ENCODE peak calls at places on chromosome 7, in ten cellular contexts. One of them, this sample, is unnamed.

GRCh38 chr7:113710310-113711106 is 208.3 kb downstream of the PPP1R3A start:
- DNase-seq in ovary: no peak
- DNase-seq in tibial artery: no peak
- DNase-seq in GM23338: peak
- DNase-seq in transverse colon: peak
- DNase-seq in IMR-90: peak
- DNase-seq in cardiac muscle cell: peak
- DNase-seq in CD8-positive, alpha-beta T cell: no peak
- DNase-seq in uterus: peak
- DNase-seq in PC-9: peak
- DNase-seq in this sample: no peak

GRCh38 chr7:40948239-40948638 is 754.7 kb downstream of the INHBA start:
- DNase-seq in CD8-positive, alpha-beta T cell: no peak
- DNase-seq in tibial artery: no peak
- DNase-seq in IMR-90: peak
- DNase-seq in transverse colon: no peak
- DNase-seq in uterus: no peak
- DNase-seq in ovary: no peak
- DNase-seq in GM23338: no peak
- DNase-seq in cardiac muscle cell: no peak
- DNase-seq in PC-9: no peak
- DNase-seq in this sample: no peak

GRCh38 chr7:28358423-28358868 is 53.9 kb upstream of the CREB5 start:
- DNase-seq in GM23338: peak
- DNase-seq in cardiac muscle cell: no peak
- DNase-seq in CD8-positive, alpha-beta T cell: no peak
- DNase-seq in PC-9: peak
- DNase-seq in uterus: no peak
- DNase-seq in transverse colon: no peak
- DNase-seq in IMR-90: peak
- DNase-seq in tibial artery: no peak
- DNase-seq in ovary: peak
- DNase-seq in this sample: no peak

GRCh38 chr7:30750574-30751256 is 1.2 kb upstream of the INMT start:
- DNase-seq in cardiac muscle cell: no peak
- DNase-seq in tibial artery: peak
- DNase-seq in ovary: peak
- DNase-seq in transverse colon: peak
- DNase-seq in IMR-90: peak
- DNase-seq in PC-9: no peak
- DNase-seq in CD8-positive, alpha-beta T cell: no peak
- DNase-seq in GM23338: no peak
- DNase-seq in uterus: peak
- DNase-seq in this sample: peak

GRCh38 chr7:67786021-67786420 is 789.4 kb downstream of the TYW1 start:
- DNase-seq in PC-9: no peak
- DNase-seq in uterus: no peak
- DNase-seq in tibial artery: no peak
- DNase-seq in IMR-90: no peak
- DNase-seq in GM23338: no peak
- DNase-seq in cardiac muscle cell: no peak
- DNase-seq in CD8-positive, alpha-beta T cell: no peak
- DNase-seq in ovary: no peak
- DNase-seq in transverse colon: no peak
- DNase-seq in this sample: no peak

GRCh38 chr7:49791089-49791741 is 17.8 kb downstream of the VWC2 start:
- DNase-seq in tibial artery: no peak
- DNase-seq in cardiac muscle cell: peak
- DNase-seq in uterus: no peak
- DNase-seq in GM23338: peak
- DNase-seq in CD8-positive, alpha-beta T cell: no peak
- DNase-seq in transverse colon: peak
- DNase-seq in PC-9: no peak
- DNase-seq in ovary: no peak
- DNase-seq in IMR-90: no peak
- DNase-seq in this sample: no peak

GRCh38 chr7:30726296-30727006 is 25.5 kb upstream of the INMT start:
- DNase-seq in tibial artery: no peak
- DNase-seq in IMR-90: no peak
- DNase-seq in ovary: no peak
- DNase-seq in uterus: no peak
- DNase-seq in transverse colon: no peak
- DNase-seq in GM23338: no peak
- DNase-seq in PC-9: no peak
- DNase-seq in CD8-positive, alpha-beta T cell: peak
- DNase-seq in cardiac muscle cell: no peak
- DNase-seq in this sample: no peak

GRCh38 chr7:135334830-135335543 is 101.3 kb downstream of the STRA8 start:
- DNase-seq in ovary: no peak
- DNase-seq in GM23338: no peak
- DNase-seq in IMR-90: no peak
- DNase-seq in cardiac muscle cell: no peak
- DNase-seq in PC-9: no peak
- DNase-seq in uterus: no peak
- DNase-seq in transverse colon: no peak
- DNase-seq in tibial artery: no peak
- DNase-seq in CD8-positive, alpha-beta T cell: no peak
- DNase-seq in this sample: no peak

GRCh38 chr7:27944626-27945025 is 204.7 kb downstream of the TAX1BP1 start:
- DNase-seq in IMR-90: no peak
- DNase-seq in CD8-positive, alpha-beta T cell: no peak
- DNase-seq in PC-9: no peak
- DNase-seq in transverse colon: no peak
- DNase-seq in GM23338: no peak
- DNase-seq in uterus: no peak
- DNase-seq in ovary: no peak
- DNase-seq in tibial artery: peak
- DNase-seq in cardiac muscle cell: no peak
- DNase-seq in this sample: peak

GRCh38 chr7:94883676-94884075 is 23.7 kb upstream of the PPP1R9A start:
- DNase-seq in GM23338: no peak
- DNase-seq in cardiac muscle cell: no peak
- DNase-seq in transverse colon: no peak
- DNase-seq in tibial artery: no peak
- DNase-seq in uterus: no peak
- DNase-seq in IMR-90: no peak
- DNase-seq in ovary: no peak
- DNase-seq in CD8-positive, alpha-beta T cell: no peak
- DNase-seq in PC-9: no peak
- DNase-seq in this sample: no peak

GRCh38 chr7:135966341-135967043 is 10.7 kb downstream of the MTPN start:
- DNase-seq in transverse colon: no peak
- DNase-seq in cardiac muscle cell: no peak
- DNase-seq in ovary: no peak
- DNase-seq in tibial artery: no peak
- DNase-seq in PC-9: no peak
- DNase-seq in CD8-positive, alpha-beta T cell: no peak
- DNase-seq in GM23338: no peak
- DNase-seq in uterus: no peak
- DNase-seq in IMR-90: no peak
- DNase-seq in this sample: no peak

GRCh38 chr7:137961200-137962177 is 40.4 kb downstream of the CREB3L2 start:
- DNase-seq in CD8-positive, alpha-beta T cell: no peak
- DNase-seq in GM23338: no peak
- DNase-seq in PC-9: no peak
- DNase-seq in tibial artery: peak
- DNase-seq in IMR-90: peak
- DNase-seq in transverse colon: no peak
- DNase-seq in uterus: no peak
- DNase-seq in cardiac muscle cell: no peak
- DNase-seq in ovary: no peak
- DNase-seq in this sample: no peak

GRCh38 chr7:2886391-2886790 is 42.3 kb upstream of the GNA12 start:
- DNase-seq in tibial artery: no peak
- DNase-seq in ovary: no peak
- DNase-seq in transverse colon: no peak
- DNase-seq in IMR-90: no peak
- DNase-seq in uterus: no peak
- DNase-seq in PC-9: no peak
- DNase-seq in CD8-positive, alpha-beta T cell: no peak
- DNase-seq in cardiac muscle cell: no peak
- DNase-seq in GM23338: no peak
- DNase-seq in this sample: no peak

GRCh38 chr7:105707967-105708580 is 126.8 kb upstream of the EFCAB10 start:
- DNase-seq in transverse colon: no peak
- DNase-seq in cardiac muscle cell: no peak
- DNase-seq in ovary: no peak
- DNase-seq in uterus: peak
- DNase-seq in GM23338: no peak
- DNase-seq in tibial artery: no peak
- DNase-seq in PC-9: no peak
- DNase-seq in CD8-positive, alpha-beta T cell: no peak
- DNase-seq in IMR-90: no peak
- DNase-seq in this sample: no peak

DNA sequence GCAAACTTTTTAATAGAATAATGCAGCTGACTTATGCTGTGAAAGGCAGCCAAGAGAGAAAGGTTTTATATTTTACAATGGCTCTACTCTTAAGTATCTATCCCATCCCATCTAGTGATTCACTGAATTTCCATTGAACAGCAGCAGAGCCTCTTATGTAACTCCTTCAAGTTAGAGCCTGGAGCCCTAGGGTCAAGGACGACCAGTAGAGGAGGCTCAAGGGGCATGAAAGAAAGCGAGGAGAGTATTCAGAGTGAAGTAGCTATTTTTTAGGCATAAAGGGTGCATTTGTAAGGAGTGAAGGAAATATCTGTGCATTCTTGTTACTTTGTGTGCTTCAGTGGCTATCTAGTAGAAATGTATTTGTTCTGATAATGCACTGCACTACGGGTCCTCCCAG is 180.2 kb upstream of the TPK1 start:
- DNase-seq in IMR-90: no peak
- DNase-seq in transverse colon: no peak
- DNase-seq in CD8-positive, alpha-beta T cell: no peak
- DNase-seq in GM23338: peak
- DNase-seq in ovary: no peak
- DNase-seq in tibial artery: no peak
- DNase-seq in cardiac muscle cell: peak
- DNase-seq in uterus: no peak
- DNase-seq in PC-9: no peak
- DNase-seq in this sample: no peak
- TF ChIP-seq CTCF in IMR-90: no peak
- TF ChIP-seq CTCF in transverse colon: no peak
- TF ChIP-seq CTCF in CD8-positive, alpha-beta T cell: no peak
- TF ChIP-seq CTCF in GM23338: peak
- TF ChIP-seq CTCF in ovary: no peak
- TF ChIP-seq CTCF in tibial artery: no peak
- TF ChIP-seq CTCF in cardiac muscle cell: no peak
- TF ChIP-seq CTCF in uterus: no peak
- TF ChIP-seq CTCF in PC-9: no peak
- TF ChIP-seq CTCF in this sample: no peak

GRCh38 chr7:772392-772791 is 45.3 kb upstream of the PRKAR1B start:
- DNase-seq in uterus: no peak
- DNase-seq in ovary: no peak
- DNase-seq in tibial artery: no peak
- DNase-seq in transverse colon: no peak
- DNase-seq in GM23338: no peak
- DNase-seq in PC-9: no peak
- DNase-seq in CD8-positive, alpha-beta T cell: no peak
- DNase-seq in cardiac muscle cell: no peak
- DNase-seq in IMR-90: no peak
- DNase-seq in this sample: no peak
- H3K27ac ChIP-seq in uterus: peak
- H3K27ac ChIP-seq in ovary: no peak
- H3K27ac ChIP-seq in tibial artery: peak
- H3K27ac ChIP-seq in transverse colon: no peak
- H3K27ac ChIP-seq in GM23338: no peak
- H3K27ac ChIP-seq in PC-9: no peak
- H3K27ac ChIP-seq in CD8-positive, alpha-beta T cell: no peak
- H3K27ac ChIP-seq in cardiac muscle cell: no peak
- H3K27ac ChIP-seq in IMR-90: no peak
- H3K27ac ChIP-seq in this sample: no peak

DNA sequence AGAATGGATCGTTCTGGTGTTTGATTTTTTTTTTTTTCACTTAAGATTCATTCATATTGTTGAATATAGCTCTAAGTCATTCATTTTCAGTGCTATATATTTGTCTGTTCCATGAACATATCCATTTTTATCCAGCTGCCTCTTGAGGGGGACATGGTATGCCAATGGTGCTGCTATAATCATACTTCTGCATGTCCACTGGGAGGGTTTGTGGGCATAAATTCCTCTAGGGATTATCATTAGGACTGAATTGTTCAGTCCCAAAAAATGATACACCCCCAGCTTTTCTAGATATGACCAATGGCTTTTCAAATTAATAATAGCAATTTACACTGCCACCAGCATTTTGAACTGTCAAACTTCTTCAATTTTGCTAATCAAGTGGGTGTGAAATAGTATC is 41.1 kb downstream of the CAV1 start:
- DNase-seq in uterus: no peak
- DNase-seq in cardiac muscle cell: no peak
- DNase-seq in tibial artery: no peak
- DNase-seq in IMR-90: no peak
- DNase-seq in PC-9: no peak
- DNase-seq in GM23338: no peak
- DNase-seq in CD8-positive, alpha-beta T cell: no peak
- DNase-seq in ovary: no peak
- DNase-seq in transverse colon: no peak
- DNase-seq in this sample: no peak
- TF ChIP-seq CTCF in uterus: no peak
- TF ChIP-seq CTCF in cardiac muscle cell: no peak
- TF ChIP-seq CTCF in tibial artery: no peak
- TF ChIP-seq CTCF in IMR-90: no peak
- TF ChIP-seq CTCF in PC-9: no peak
- TF ChIP-seq CTCF in GM23338: no peak
- TF ChIP-seq CTCF in CD8-positive, alpha-beta T cell: no peak
- TF ChIP-seq CTCF in ovary: no peak
- TF ChIP-seq CTCF in transverse colon: no peak
- TF ChIP-seq CTCF in this sample: no peak

GRCh38 chr7:23970193-23970592 is 260.2 kb downstream of the STK31 start:
- DNase-seq in PC-9: no peak
- DNase-seq in uterus: no peak
- DNase-seq in GM23338: no peak
- DNase-seq in CD8-positive, alpha-beta T cell: no peak
- DNase-seq in transverse colon: no peak
- DNase-seq in IMR-90: no peak
- DNase-seq in cardiac muscle cell: no peak
- DNase-seq in tibial artery: no peak
- DNase-seq in ovary: no peak
- DNase-seq in this sample: no peak

GRCh38 chr7:23969443-23969842 is 259.4 kb downstream of the STK31 start:
- DNase-seq in ovary: no peak
- DNase-seq in PC-9: no peak
- DNase-seq in CD8-positive, alpha-beta T cell: no peak
- DNase-seq in IMR-90: no peak
- DNase-seq in GM23338: no peak
- DNase-seq in uterus: no peak
- DNase-seq in cardiac muscle cell: no peak
- DNase-seq in tibial artery: no peak
- DNase-seq in transverse colon: no peak
- DNase-seq in this sample: no peak

GRCh38 chr7:23971031-23971430 is 261.0 kb downstream of the STK31 start:
- DNase-seq in cardiac muscle cell: no peak
- DNase-seq in GM23338: no peak
- DNase-seq in PC-9: no peak
- DNase-seq in tibial artery: no peak
- DNase-seq in CD8-positive, alpha-beta T cell: no peak
- DNase-seq in uterus: no peak
- DNase-seq in IMR-90: no peak
- DNase-seq in transverse colon: no peak
- DNase-seq in ovary: no peak
- DNase-seq in this sample: no peak

GRCh38 chr7:23972057-23972456 is 262.0 kb downstream of the STK31 start:
- DNase-seq in GM23338: no peak
- DNase-seq in PC-9: no peak
- DNase-seq in cardiac muscle cell: no peak
- DNase-seq in CD8-positive, alpha-beta T cell: no peak
- DNase-seq in ovary: no peak
- DNase-seq in IMR-90: no peak
- DNase-seq in uterus: no peak
- DNase-seq in transverse colon: no peak
- DNase-seq in tibial artery: no peak
- DNase-seq in this sample: no peak

GRCh38 chr7:23973264-23973663 is 263.2 kb downstream of the STK31 start:
- DNase-seq in CD8-positive, alpha-beta T cell: no peak
- DNase-seq in cardiac muscle cell: no peak
- DNase-seq in PC-9: no peak
- DNase-seq in uterus: no peak
- DNase-seq in transverse colon: no peak
- DNase-seq in GM23338: no peak
- DNase-seq in tibial artery: no peak
- DNase-seq in ovary: no peak
- DNase-seq in IMR-90: no peak
- DNase-seq in this sample: no peak
- H3K27ac ChIP-seq in CD8-positive, alpha-beta T cell: no peak
- H3K27ac ChIP-seq in cardiac muscle cell: no peak
- H3K27ac ChIP-seq in PC-9: no peak
- H3K27ac ChIP-seq in uterus: no peak
- H3K27ac ChIP-seq in transverse colon: no peak
- H3K27ac ChIP-seq in GM23338: no peak
- H3K27ac ChIP-seq in tibial artery: no peak
- H3K27ac ChIP-seq in ovary: no peak
- H3K27ac ChIP-seq in IMR-90: no peak
- H3K27ac ChIP-seq in this sample: no peak

This sample was measured in gastrocnemius medialis.